ENCODE peak calls at places on chromosomes 3 and 15, in five cellular contexts. I is RWPE2, H is mammary epithelial cell, Y is body of pancreas, W is cardiac muscle cell. U is an unnamed sample. For H3K4me1, the result is how much of the 10 kb centered on the place peaks cover.

GRCh38 chr3:123636431-123636841 is 51.6 kb upstream of the HACD2 start:
- DNase-seq in I (no peak), H (no peak), Y (peak), W (peak), U (no peak)

GRCh38 chr3:42189071-42189470 is 76.9 kb downstream of the CCK start:
- DNase-seq in I (no peak), H (no peak), Y (no peak), W (no peak), U (peak)

GRCh38 chr3:173826416-173826815 is 428.9 kb downstream of the NLGN1 start:
- DNase-seq in I (no peak), H (no peak), Y (no peak), W (no peak), U (no peak)

GRCh38 chr3:134029256-134029733 is 430 bp downstream of the SLCO2A1 start:
- DNase-seq in I (no peak), H (peak), Y (no peak), W (no peak), U (no peak)

GRCh38 chr3:192597511-192597910 is 129.8 kb downstream of the FGF12 start:
- DNase-seq in I (no peak), H (no peak), Y (no peak), W (no peak), U (no peak)

GRCh38 chr3:4805662-4806061 is 173.6 kb upstream of the BHLHE40 start:
- DNase-seq in I (no peak), H (no peak), Y (no peak), W (no peak), U (no peak)

GRCh38 chr15:29143909-29144308 is 125.7 kb downstream of the NSMCE3 start:
- DNase-seq in I (no peak), H (peak), Y (no peak), W (no peak), U (no peak)

GRCh38 chr3:77125934-77126333 is 86.0 kb downstream of the ROBO2 start:
- DNase-seq in I (no peak), H (no peak), Y (no peak), W (no peak), U (no peak)

GRCh38 chr3:142858043-142858442 is 30.8 kb downstream of the PCOLCE2 start:
- DNase-seq in I (no peak), H (no peak), Y (no peak), W (no peak), U (no peak)

GRCh38 chr15:74505837-74506514 is 35.0 kb upstream of the ARID3B start:
- DNase-seq in I (no peak), H (peak), Y (no peak), W (no peak), U (no peak)

GRCh38 chr3:128390867-128391266 is 75.8 kb downstream of the DNAJB8 start:
- DNase-seq in I (no peak), H (no peak), Y (no peak), W (no peak), U (no peak)

GRCh38 chr3:52897130-52898109 is at the start of gene STIMATE:
- DNase-seq in I (peak), H (peak), Y (peak), W (peak), U (peak)

GRCh38 chr15:73996939-73997338 is 2.4 kb downstream of the PML start:
- DNase-seq in I (no peak), H (peak), Y (no peak), W (no peak), U (no peak)

GRCh38 chr3:182620715-182621434 is 172.4 kb upstream of the ATP11B start:
- DNase-seq in I (no peak), H (no peak), Y (no peak), W (no peak), U (no peak)

GRCh38 chr3:150362515-150363302 is 45.4 kb upstream of the TSC22D2 start:
- DNase-seq in I (no peak), H (peak), Y (no peak), W (no peak), U (no peak)

GRCh38 chr15:65576669-65577068 is 34.3 kb downstream of the INTS14 start:
- DNase-seq in I (no peak), H (peak), Y (no peak), W (no peak), U (no peak)

GRCh38 chr3:24373198-24373959 is 121.3 kb downstream of the THRB start:
- DNase-seq in I (no peak), H (no peak), Y (peak), W (no peak), U (peak)

GRCh38 chr3:52606373-52607085 is 70.1 kb downstream of the UQCC5 start:
- DNase-seq in I (peak), H (peak), Y (peak), W (peak), U (no peak)

GRCh38 chr15:73602444-73602843 is 30.7 kb downstream of the NPTN start:
- DNase-seq in I (no peak), H (no peak), Y (no peak), W (no peak), U (no peak)

GRCh38 chr15:56174649-56175048 is 69.0 kb downstream of the RFX7 start:
- DNase-seq in I (no peak), H (no peak), Y (no peak), W (no peak), U (no peak)

GRCh38 chr3:99128740-99129505 is 227.4 kb upstream of the DCBLD2 start:
- DNase-seq in I (no peak), H (peak), Y (no peak), W (no peak), U (no peak)

GRCh38 chr3:99131876-99132275 is 230.4 kb upstream of the DCBLD2 start:
- DNase-seq in I (no peak), H (peak), Y (no peak), W (no peak), U (no peak)

GRCh38 chr3:99126291-99126690 is 224.8 kb upstream of the DCBLD2 start:
- DNase-seq in I (no peak), H (no peak), Y (no peak), W (no peak), U (no peak)

GRCh38 chr3:99128205-99128604 is 226.7 kb upstream of the DCBLD2 start:
- DNase-seq in I (no peak), H (no peak), Y (no peak), W (no peak), U (no peak)
- H3K27ac ChIP-seq in I (peak), H (peak), Y (no peak), W (no peak), U (peak)

GRCh38 chr3:38283810-38284775 is 2.0 kb downstream of the SLC22A14 start:
- DNase-seq in I (no peak), H (no peak), Y (no peak), W (no peak), U (no peak)

GRCh38 chr3:38276081-38276916 is 5.8 kb upstream of the SLC22A14 start:
- DNase-seq in I (no peak), H (no peak), Y (no peak), W (no peak), U (no peak)

GRCh38 chr3:38276917-38277630 is 5.0 kb upstream of the SLC22A14 start:
- DNase-seq in I (no peak), H (no peak), Y (no peak), W (no peak), U (no peak)

GRCh38 chr3:38278841-38279240 is 3.3 kb upstream of the SLC22A14 start:
- DNase-seq in I (no peak), H (no peak), Y (no peak), W (no peak), U (no peak)

GRCh38 chr3:38281895-38282686 is at the start of gene SLC22A14:
- DNase-seq in I (no peak), H (peak), Y (no peak), W (no peak), U (no peak)
- TF ChIP-seq CTCF in I (peak), H (peak), Y (no peak), W (peak), U (no peak)

GRCh38 chr3:21638488-21638887 is 112.5 kb downstream of the ZNF385D start:
- DNase-seq in I (no peak), H (no peak), Y (no peak), W (no peak), U (no peak)
- H3K4me1 ChIP-seq in I (under half), H (under half), Y (under half), W (under half), U (under half)

DNA sequence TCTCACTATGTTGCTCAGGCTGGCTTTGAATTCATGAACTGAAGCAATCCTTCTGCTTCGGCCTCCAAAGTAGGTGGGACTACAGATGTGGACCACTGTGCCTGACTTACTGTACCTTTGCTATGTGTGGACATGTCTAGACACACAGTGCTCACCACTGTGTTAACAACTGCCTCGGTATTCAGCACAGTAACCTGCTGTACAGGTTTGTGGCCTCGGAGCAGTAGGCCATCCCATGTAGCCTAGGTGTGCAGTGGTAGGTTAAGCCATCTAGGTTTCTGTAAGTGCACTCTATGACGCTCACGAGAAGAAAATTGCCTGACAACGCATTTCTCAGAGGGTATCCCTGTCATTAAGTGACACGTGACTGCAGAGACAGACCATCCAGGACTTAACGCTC is 70.3 kb downstream of the TAMM41 start:
- DNase-seq in I (no peak), H (peak), Y (no peak), W (no peak), U (no peak)
- H3K27ac ChIP-seq in I (no peak), H (no peak), Y (no peak), W (no peak), U (no peak)

DNA sequence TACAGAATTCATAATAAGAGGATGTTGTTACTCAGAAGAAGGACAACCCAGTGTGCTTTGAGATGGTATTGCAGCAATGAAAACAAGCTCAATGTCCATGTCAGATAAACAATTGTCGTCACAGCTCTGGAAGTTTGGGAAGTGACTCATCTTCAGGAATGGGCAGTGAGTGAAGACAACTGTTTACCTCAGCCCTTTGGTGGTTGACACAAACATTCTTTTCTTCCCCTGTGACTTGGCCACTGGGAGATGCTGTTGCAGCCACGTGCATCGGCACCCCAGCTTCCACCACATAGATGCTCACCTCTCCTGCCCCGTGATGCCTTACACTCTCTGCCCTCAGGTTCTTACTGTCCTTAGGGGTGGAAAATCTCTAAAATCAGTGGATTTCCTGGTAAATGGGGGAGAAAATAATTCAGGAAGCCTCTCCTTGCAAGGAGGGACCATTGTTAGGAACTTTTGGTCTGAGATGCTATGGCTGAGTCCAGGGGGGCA is 114.1 kb upstream of the GALNT15 start:
- DNase-seq in I (peak), H (peak), Y (peak), W (no peak), U (no peak)
- TF ChIP-seq CTCF in I (peak), H (peak), Y (no peak), W (peak), U (no peak)

DNA sequence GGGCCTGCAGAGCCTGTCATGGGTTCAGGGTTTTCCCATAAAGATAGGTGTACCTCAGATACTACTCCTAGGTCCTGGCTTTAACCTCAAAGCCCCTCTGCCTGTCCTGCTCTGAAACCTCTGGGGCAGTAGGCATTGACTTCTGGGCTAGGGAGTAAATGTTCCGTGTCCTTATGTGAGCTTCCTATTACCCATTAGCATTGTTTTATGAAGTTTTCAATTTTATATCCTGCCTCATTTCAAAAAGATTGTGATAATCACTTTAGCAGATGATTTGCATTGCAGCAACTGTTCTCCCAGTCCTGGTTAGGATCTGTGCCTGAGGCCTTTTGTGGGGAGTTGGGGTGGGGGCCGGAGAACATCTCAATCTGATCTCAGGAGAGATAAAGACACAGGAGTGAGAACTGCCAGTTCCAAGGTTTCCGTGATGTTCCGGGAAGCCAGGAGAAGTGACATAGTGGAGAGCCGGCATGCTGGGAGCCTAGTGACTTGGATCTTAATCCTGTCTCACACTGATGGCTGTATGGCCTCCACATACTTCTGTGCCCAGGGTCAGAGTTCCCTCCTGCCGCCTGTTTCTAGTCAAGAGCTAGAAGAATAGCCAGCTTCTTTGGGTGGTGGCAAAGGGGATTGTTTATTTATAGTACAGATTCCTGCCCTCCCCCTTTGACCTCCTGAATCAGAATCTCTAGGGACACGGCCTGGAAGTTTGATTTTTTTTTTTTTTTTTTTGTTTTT is 10.6 kb downstream of the TPM1 start:
- DNase-seq in I (no peak), H (no peak), Y (peak), W (peak), U (peak)
- H3K4me1 ChIP-seq in I (under half), H (under half), Y (half or more), W (half or more), U (half or more)

GRCh38 chr3:50612234-50612972 is 829 bp upstream of the CISH start:
- DNase-seq in I (no peak), H (no peak), Y (no peak), W (peak), U (no peak)
- H3K27ac ChIP-seq in I (peak), H (peak), Y (peak), W (peak), U (peak)

GRCh38 chr3:124886168-124887051 is 755 bp downstream of the ITGB5 start:
- DNase-seq in I (no peak), H (peak), Y (peak), W (peak), U (peak)
- TF ChIP-seq CTCF in I (peak), H (no peak), Y (no peak), W (no peak), U (no peak)

GRCh38 chr3:178518660-178519396 is 17.4 kb upstream of the KCNMB2 start:
- DNase-seq in I (no peak), H (no peak), Y (peak), W (no peak), U (no peak)
- H3K4me1 ChIP-seq in I (under half), H (under half), Y (under half), W (under half), U (under half)

U was measured in left ventricle myocardium inferior.